ENCODE peak calls at places on chromosomes 3 and 15, in eight cellular contexts. One of them, this sample, is unnamed.

GRCh38 chr3:138899592-138899991 is 47.3 kb downstream of the FOXL2 start:
- DNase-seq in GM03348: no peak
- DNase-seq in stimulated activated effector memory CD8-positive, alpha-beta T cell treated with anti-CD3 and anti-CD28 coated beads, Interleukin-12 subunit alpha, Interleukin-12 subunit beta, amount 100 ng/mL, for 72 hours: no peak
- DNase-seq in H7: no peak
- DNase-seq in AG08395: no peak
- DNase-seq in neural crest cell: no peak
- DNase-seq in kidney glomerular epithelial cell: peak
- DNase-seq in brain microvascular endothelial cell: no peak
- DNase-seq in this sample: no peak

GRCh38 chr3:149511040-149511626 is 36.6 kb downstream of the TM4SF4 start:
- DNase-seq in GM03348: no peak
- DNase-seq in stimulated activated effector memory CD8-positive, alpha-beta T cell treated with anti-CD3 and anti-CD28 coated beads, Interleukin-12 subunit alpha, Interleukin-12 subunit beta, amount 100 ng/mL, for 72 hours: no peak
- DNase-seq in H7: no peak
- DNase-seq in AG08395: no peak
- DNase-seq in neural crest cell: no peak
- DNase-seq in kidney glomerular epithelial cell: no peak
- DNase-seq in brain microvascular endothelial cell: no peak
- DNase-seq in this sample: no peak

GRCh38 chr3:73144828-73145227 is 83.4 kb downstream of the EBLN2 start:
- DNase-seq in GM03348: no peak
- DNase-seq in stimulated activated effector memory CD8-positive, alpha-beta T cell treated with anti-CD3 and anti-CD28 coated beads, Interleukin-12 subunit alpha, Interleukin-12 subunit beta, amount 100 ng/mL, for 72 hours: no peak
- DNase-seq in H7: no peak
- DNase-seq in AG08395: no peak
- DNase-seq in neural crest cell: no peak
- DNase-seq in kidney glomerular epithelial cell: no peak
- DNase-seq in brain microvascular endothelial cell: no peak
- DNase-seq in this sample: no peak

GRCh38 chr3:173584093-173584833 is 186.7 kb downstream of the NLGN1 start:
- DNase-seq in GM03348: peak
- DNase-seq in stimulated activated effector memory CD8-positive, alpha-beta T cell treated with anti-CD3 and anti-CD28 coated beads, Interleukin-12 subunit alpha, Interleukin-12 subunit beta, amount 100 ng/mL, for 72 hours: no peak
- DNase-seq in H7: peak
- DNase-seq in AG08395: peak
- DNase-seq in neural crest cell: peak
- DNase-seq in kidney glomerular epithelial cell: peak
- DNase-seq in brain microvascular endothelial cell: peak
- DNase-seq in this sample: no peak

GRCh38 chr3:71111784-71112440 is 471.6 kb downstream of the FOXP1 start:
- DNase-seq in GM03348: peak
- DNase-seq in stimulated activated effector memory CD8-positive, alpha-beta T cell treated with anti-CD3 and anti-CD28 coated beads, Interleukin-12 subunit alpha, Interleukin-12 subunit beta, amount 100 ng/mL, for 72 hours: no peak
- DNase-seq in H7: no peak
- DNase-seq in AG08395: peak
- DNase-seq in neural crest cell: no peak
- DNase-seq in kidney glomerular epithelial cell: no peak
- DNase-seq in brain microvascular endothelial cell: peak
- DNase-seq in this sample: no peak

GRCh38 chr3:159672728-159673471 is 315.7 kb upstream of the IL12A start:
- DNase-seq in GM03348: no peak
- DNase-seq in stimulated activated effector memory CD8-positive, alpha-beta T cell treated with anti-CD3 and anti-CD28 coated beads, Interleukin-12 subunit alpha, Interleukin-12 subunit beta, amount 100 ng/mL, for 72 hours: no peak
- DNase-seq in H7: peak
- DNase-seq in AG08395: peak
- DNase-seq in neural crest cell: no peak
- DNase-seq in kidney glomerular epithelial cell: peak
- DNase-seq in brain microvascular endothelial cell: no peak
- DNase-seq in this sample: no peak

GRCh38 chr3:192188218-192188835 is 539.0 kb downstream of the FGF12 start:
- DNase-seq in GM03348: peak
- DNase-seq in stimulated activated effector memory CD8-positive, alpha-beta T cell treated with anti-CD3 and anti-CD28 coated beads, Interleukin-12 subunit alpha, Interleukin-12 subunit beta, amount 100 ng/mL, for 72 hours: peak
- DNase-seq in H7: peak
- DNase-seq in AG08395: no peak
- DNase-seq in neural crest cell: peak
- DNase-seq in kidney glomerular epithelial cell: no peak
- DNase-seq in brain microvascular endothelial cell: peak
- DNase-seq in this sample: peak

GRCh38 chr3:16060945-16061344 is 113.5 kb upstream of the GALNT15 start:
- DNase-seq in GM03348: peak
- DNase-seq in stimulated activated effector memory CD8-positive, alpha-beta T cell treated with anti-CD3 and anti-CD28 coated beads, Interleukin-12 subunit alpha, Interleukin-12 subunit beta, amount 100 ng/mL, for 72 hours: no peak
- DNase-seq in H7: no peak
- DNase-seq in AG08395: peak
- DNase-seq in neural crest cell: no peak
- DNase-seq in kidney glomerular epithelial cell: peak
- DNase-seq in brain microvascular endothelial cell: peak
- DNase-seq in this sample: no peak

GRCh38 chr15:94397377-94397776 is 166.0 kb downstream of the MCTP2 start:
- DNase-seq in GM03348: no peak
- DNase-seq in stimulated activated effector memory CD8-positive, alpha-beta T cell treated with anti-CD3 and anti-CD28 coated beads, Interleukin-12 subunit alpha, Interleukin-12 subunit beta, amount 100 ng/mL, for 72 hours: no peak
- DNase-seq in H7: no peak
- DNase-seq in AG08395: no peak
- DNase-seq in neural crest cell: no peak
- DNase-seq in kidney glomerular epithelial cell: no peak
- DNase-seq in brain microvascular endothelial cell: no peak
- DNase-seq in this sample: no peak

GRCh38 chr3:112407214-112407887 is 74.4 kb downstream of the CD200 start:
- DNase-seq in GM03348: no peak
- DNase-seq in stimulated activated effector memory CD8-positive, alpha-beta T cell treated with anti-CD3 and anti-CD28 coated beads, Interleukin-12 subunit alpha, Interleukin-12 subunit beta, amount 100 ng/mL, for 72 hours: no peak
- DNase-seq in H7: no peak
- DNase-seq in AG08395: no peak
- DNase-seq in neural crest cell: no peak
- DNase-seq in kidney glomerular epithelial cell: peak
- DNase-seq in brain microvascular endothelial cell: no peak
- DNase-seq in this sample: peak

GRCh38 chr3:44942202-44942921 is 33.6 kb downstream of the ZDHHC3 start:
- DNase-seq in GM03348: peak
- DNase-seq in stimulated activated effector memory CD8-positive, alpha-beta T cell treated with anti-CD3 and anti-CD28 coated beads, Interleukin-12 subunit alpha, Interleukin-12 subunit beta, amount 100 ng/mL, for 72 hours: no peak
- DNase-seq in H7: no peak
- DNase-seq in AG08395: peak
- DNase-seq in neural crest cell: no peak
- DNase-seq in kidney glomerular epithelial cell: no peak
- DNase-seq in brain microvascular endothelial cell: peak
- DNase-seq in this sample: no peak

GRCh38 chr3:49412632-49413337 is 562 bp downstream of the TCTA start:
- DNase-seq in GM03348: no peak
- DNase-seq in stimulated activated effector memory CD8-positive, alpha-beta T cell treated with anti-CD3 and anti-CD28 coated beads, Interleukin-12 subunit alpha, Interleukin-12 subunit beta, amount 100 ng/mL, for 72 hours: no peak
- DNase-seq in H7: no peak
- DNase-seq in AG08395: no peak
- DNase-seq in neural crest cell: no peak
- DNase-seq in kidney glomerular epithelial cell: no peak
- DNase-seq in brain microvascular endothelial cell: no peak
- DNase-seq in this sample: no peak

GRCh38 chr3:26562324-26562723 is 60.2 kb upstream of the LRRC3B start:
- DNase-seq in GM03348: no peak
- DNase-seq in stimulated activated effector memory CD8-positive, alpha-beta T cell treated with anti-CD3 and anti-CD28 coated beads, Interleukin-12 subunit alpha, Interleukin-12 subunit beta, amount 100 ng/mL, for 72 hours: no peak
- DNase-seq in H7: no peak
- DNase-seq in AG08395: no peak
- DNase-seq in neural crest cell: no peak
- DNase-seq in kidney glomerular epithelial cell: no peak
- DNase-seq in brain microvascular endothelial cell: no peak
- DNase-seq in this sample: no peak

GRCh38 chr15:57792729-57793449 is 86.4 kb downstream of the POLR2M start:
- DNase-seq in GM03348: no peak
- DNase-seq in stimulated activated effector memory CD8-positive, alpha-beta T cell treated with anti-CD3 and anti-CD28 coated beads, Interleukin-12 subunit alpha, Interleukin-12 subunit beta, amount 100 ng/mL, for 72 hours: no peak
- DNase-seq in H7: no peak
- DNase-seq in AG08395: no peak
- DNase-seq in neural crest cell: no peak
- DNase-seq in kidney glomerular epithelial cell: peak
- DNase-seq in brain microvascular endothelial cell: no peak
- DNase-seq in this sample: peak

GRCh38 chr3:65593780-65594752 is 444.7 kb downstream of the MAGI1 start:
- DNase-seq in GM03348: no peak
- DNase-seq in stimulated activated effector memory CD8-positive, alpha-beta T cell treated with anti-CD3 and anti-CD28 coated beads, Interleukin-12 subunit alpha, Interleukin-12 subunit beta, amount 100 ng/mL, for 72 hours: no peak
- DNase-seq in H7: no peak
- DNase-seq in AG08395: no peak
- DNase-seq in neural crest cell: no peak
- DNase-seq in kidney glomerular epithelial cell: no peak
- DNase-seq in brain microvascular endothelial cell: no peak
- DNase-seq in this sample: no peak

GRCh38 chr15:70447927-70448698 is 315.2 kb downstream of the UACA start:
- DNase-seq in GM03348: no peak
- DNase-seq in stimulated activated effector memory CD8-positive, alpha-beta T cell treated with anti-CD3 and anti-CD28 coated beads, Interleukin-12 subunit alpha, Interleukin-12 subunit beta, amount 100 ng/mL, for 72 hours: no peak
- DNase-seq in H7: peak
- DNase-seq in AG08395: no peak
- DNase-seq in neural crest cell: no peak
- DNase-seq in kidney glomerular epithelial cell: no peak
- DNase-seq in brain microvascular endothelial cell: no peak
- DNase-seq in this sample: peak

GRCh38 chr3:128324911-128325592 is 141.6 kb downstream of the DNAJB8 start:
- DNase-seq in GM03348: no peak
- DNase-seq in stimulated activated effector memory CD8-positive, alpha-beta T cell treated with anti-CD3 and anti-CD28 coated beads, Interleukin-12 subunit alpha, Interleukin-12 subunit beta, amount 100 ng/mL, for 72 hours: no peak
- DNase-seq in H7: no peak
- DNase-seq in AG08395: no peak
- DNase-seq in neural crest cell: no peak
- DNase-seq in kidney glomerular epithelial cell: no peak
- DNase-seq in brain microvascular endothelial cell: no peak
- DNase-seq in this sample: no peak

GRCh38 chr15:67967871-67968423 is 86.2 kb upstream of the PIAS1 start:
- DNase-seq in GM03348: peak
- DNase-seq in stimulated activated effector memory CD8-positive, alpha-beta T cell treated with anti-CD3 and anti-CD28 coated beads, Interleukin-12 subunit alpha, Interleukin-12 subunit beta, amount 100 ng/mL, for 72 hours: no peak
- DNase-seq in H7: peak
- DNase-seq in AG08395: peak
- DNase-seq in neural crest cell: peak
- DNase-seq in kidney glomerular epithelial cell: peak
- DNase-seq in brain microvascular endothelial cell: peak
- DNase-seq in this sample: peak

GRCh38 chr3:195258449-195259145 is 12.4 kb downstream of the XXYLT1 start:
- DNase-seq in GM03348: no peak
- DNase-seq in stimulated activated effector memory CD8-positive, alpha-beta T cell treated with anti-CD3 and anti-CD28 coated beads, Interleukin-12 subunit alpha, Interleukin-12 subunit beta, amount 100 ng/mL, for 72 hours: no peak
- DNase-seq in H7: peak
- DNase-seq in AG08395: no peak
- DNase-seq in neural crest cell: no peak
- DNase-seq in kidney glomerular epithelial cell: no peak
- DNase-seq in brain microvascular endothelial cell: no peak
- DNase-seq in this sample: no peak

GRCh38 chr15:62519900-62520299 is 354.8 kb upstream of the C2CD4B start:
- DNase-seq in GM03348: no peak
- DNase-seq in stimulated activated effector memory CD8-positive, alpha-beta T cell treated with anti-CD3 and anti-CD28 coated beads, Interleukin-12 subunit alpha, Interleukin-12 subunit beta, amount 100 ng/mL, for 72 hours: no peak
- DNase-seq in H7: no peak
- DNase-seq in AG08395: no peak
- DNase-seq in neural crest cell: no peak
- DNase-seq in kidney glomerular epithelial cell: no peak
- DNase-seq in brain microvascular endothelial cell: no peak
- DNase-seq in this sample: no peak

GRCh38 chr3:53944019-53944418 is 52.4 kb upstream of the SELENOK start:
- DNase-seq in GM03348: no peak
- DNase-seq in stimulated activated effector memory CD8-positive, alpha-beta T cell treated with anti-CD3 and anti-CD28 coated beads, Interleukin-12 subunit alpha, Interleukin-12 subunit beta, amount 100 ng/mL, for 72 hours: no peak
- DNase-seq in H7: no peak
- DNase-seq in AG08395: no peak
- DNase-seq in neural crest cell: no peak
- DNase-seq in kidney glomerular epithelial cell: peak
- DNase-seq in brain microvascular endothelial cell: no peak
- DNase-seq in this sample: no peak

GRCh38 chr3:160725326-160725725 is 30.7 kb upstream of the PPM1L start:
- DNase-seq in GM03348: no peak
- DNase-seq in stimulated activated effector memory CD8-positive, alpha-beta T cell treated with anti-CD3 and anti-CD28 coated beads, Interleukin-12 subunit alpha, Interleukin-12 subunit beta, amount 100 ng/mL, for 72 hours: no peak
- DNase-seq in H7: no peak
- DNase-seq in AG08395: no peak
- DNase-seq in neural crest cell: no peak
- DNase-seq in kidney glomerular epithelial cell: no peak
- DNase-seq in brain microvascular endothelial cell: no peak
- DNase-seq in this sample: no peak

GRCh38 chr15:52567886-52568568 is 803 bp downstream of the ARPP19 start:
- DNase-seq in GM03348: peak
- DNase-seq in stimulated activated effector memory CD8-positive, alpha-beta T cell treated with anti-CD3 and anti-CD28 coated beads, Interleukin-12 subunit alpha, Interleukin-12 subunit beta, amount 100 ng/mL, for 72 hours: peak
- DNase-seq in H7: peak
- DNase-seq in AG08395: peak
- DNase-seq in neural crest cell: no peak
- DNase-seq in kidney glomerular epithelial cell: peak
- DNase-seq in brain microvascular endothelial cell: no peak
- DNase-seq in this sample: peak

GRCh38 chr3:189839576-189839975 is 208.4 kb downstream of the TP63 start:
- DNase-seq in GM03348: peak
- DNase-seq in stimulated activated effector memory CD8-positive, alpha-beta T cell treated with anti-CD3 and anti-CD28 coated beads, Interleukin-12 subunit alpha, Interleukin-12 subunit beta, amount 100 ng/mL, for 72 hours: no peak
- DNase-seq in H7: no peak
- DNase-seq in AG08395: peak
- DNase-seq in neural crest cell: no peak
- DNase-seq in kidney glomerular epithelial cell: peak
- DNase-seq in brain microvascular endothelial cell: peak
- DNase-seq in this sample: no peak

GRCh38 chr3:141115752-141116541 is 64.8 kb downstream of the SPSB4 start:
- DNase-seq in GM03348: no peak
- DNase-seq in stimulated activated effector memory CD8-positive, alpha-beta T cell treated with anti-CD3 and anti-CD28 coated beads, Interleukin-12 subunit alpha, Interleukin-12 subunit beta, amount 100 ng/mL, for 72 hours: no peak
- DNase-seq in H7: no peak
- DNase-seq in AG08395: no peak
- DNase-seq in neural crest cell: no peak
- DNase-seq in kidney glomerular epithelial cell: peak
- DNase-seq in brain microvascular endothelial cell: no peak
- DNase-seq in this sample: no peak

GRCh38 chr3:89954135-89954534 is 846.7 kb downstream of the EPHA3 start:
- DNase-seq in GM03348: no peak
- DNase-seq in stimulated activated effector memory CD8-positive, alpha-beta T cell treated with anti-CD3 and anti-CD28 coated beads, Interleukin-12 subunit alpha, Interleukin-12 subunit beta, amount 100 ng/mL, for 72 hours: no peak
- DNase-seq in H7: no peak
- DNase-seq in AG08395: no peak
- DNase-seq in neural crest cell: no peak
- DNase-seq in kidney glomerular epithelial cell: no peak
- DNase-seq in brain microvascular endothelial cell: no peak
- DNase-seq in this sample: peak